ENCODE peak calls at places on chromosomes 3 and 15, in seven cellular contexts. N is brain microvascular endothelial cell; J is tibial artery; P is CD8-positive, alpha-beta T cell; S is adrenal gland; T is GM23338; R is effector memory CD4-positive, alpha-beta T cell. L is an unnamed sample.

GRCh38 chr15:81332326-81332725 is 8.4 kb upstream of the STARD5 start:
- DNase-seq in N (no peak), J (no peak), P (no peak), S (no peak), T (no peak), R (no peak), L (no peak)

GRCh38 chr3:100993309-100993708 is at the start of gene ABI3BP:
- DNase-seq in N (peak), J (peak), P (no peak), S (peak), T (no peak), R (no peak), L (peak)

GRCh38 chr3:159881208-159881607 is 107.4 kb upstream of the IL12A start:
- DNase-seq in N (no peak), J (no peak), P (no peak), S (no peak), T (no peak), R (no peak), L (no peak)

GRCh38 chr3:197697355-197697754 is 39.3 kb downstream of the RUBCN start:
- DNase-seq in N (no peak), J (no peak), P (no peak), S (no peak), T (no peak), R (no peak), L (no peak)

GRCh38 chr3:49269443-49269842 is 7.6 kb downstream of the C3orf62 start:
- DNase-seq in N (no peak), J (no peak), P (no peak), S (no peak), T (no peak), R (no peak), L (no peak)

GRCh38 chr3:9951962-9952805 is at the start of gene PRRT3:
- DNase-seq in N (peak), J (no peak), P (peak), S (no peak), T (peak), R (no peak), L (no peak)

GRCh38 chr3:135178566-135178965 is 383.5 kb downstream of the EPHB1 start:
- DNase-seq in N (no peak), J (no peak), P (no peak), S (no peak), T (no peak), R (no peak), L (no peak)

GRCh38 chr15:62894322-62895085 is 148.0 kb upstream of the TPM1 start:
- DNase-seq in N (peak), J (no peak), P (no peak), S (no peak), T (no peak), R (no peak), L (no peak)

GRCh38 chr3:23071758-23072157 is 131.4 kb upstream of the UBE2E2 start:
- DNase-seq in N (no peak), J (peak), P (no peak), S (peak), T (no peak), R (no peak), L (peak)

GRCh38 chr3:53198256-53198977 is 37.4 kb downstream of the PRKCD start:
- DNase-seq in N (no peak), J (no peak), P (no peak), S (no peak), T (peak), R (no peak), L (no peak)

GRCh38 chr3:189355481-189356201 is 183.9 kb downstream of the TPRG1 start:
- DNase-seq in N (peak), J (no peak), P (peak), S (peak), T (peak), R (no peak), L (no peak)

GRCh38 chr3:182491571-182491970 is 301.7 kb upstream of the ATP11B start:
- DNase-seq in N (no peak), J (no peak), P (no peak), S (no peak), T (no peak), R (no peak), L (no peak)

GRCh38 chr15:67820992-67821783 is 4.1 kb upstream of the SKOR1 start:
- DNase-seq in N (no peak), J (peak), P (peak), S (peak), T (peak), R (no peak), L (no peak)

GRCh38 chr3:73365756-73366397 is 258.9 kb downstream of the PDZRN3 start:
- DNase-seq in N (peak), J (peak), P (no peak), S (peak), T (no peak), R (no peak), L (peak)

GRCh38 chr3:16064660-16065414 is 109.6 kb upstream of the GALNT15 start:
- DNase-seq in N (peak), J (peak), P (no peak), S (peak), T (no peak), R (no peak), L (peak)

GRCh38 chr3:131630812-131631211 is 128.0 kb upstream of the MRPL3 start:
- DNase-seq in N (no peak), J (no peak), P (no peak), S (no peak), T (no peak), R (no peak), L (no peak)

GRCh38 chr15:43209059-43209824 is 11.6 kb downstream of the EPB42 start:
- DNase-seq in N (no peak), J (no peak), P (no peak), S (no peak), T (peak), R (no peak), L (no peak)

GRCh38 chr15:80854104-80854503 is 74.9 kb downstream of the CEMIP start:
- DNase-seq in N (no peak), J (no peak), P (no peak), S (no peak), T (no peak), R (no peak), L (peak)

GRCh38 chr15:68672781-68673205 is 94.0 kb downstream of the CORO2B start:
- DNase-seq in N (no peak), J (no peak), P (no peak), S (no peak), T (peak), R (no peak), L (no peak)

GRCh38 chr15:28113426-28114113 is 14.5 kb upstream of the OCA2 start:
- DNase-seq in N (no peak), J (no peak), P (no peak), S (no peak), T (no peak), R (no peak), L (no peak)

GRCh38 chr15:25230442-25230841 is 208.4 kb downstream of the UBE3A start:
- DNase-seq in N (no peak), J (no peak), P (no peak), S (no peak), T (no peak), R (no peak), L (no peak)

GRCh38 chr3:56916697-56917336 is 115.1 kb upstream of the ARHGEF3 start:
- DNase-seq in N (no peak), J (no peak), P (no peak), S (no peak), T (no peak), R (no peak), L (no peak)
- H3K27ac ChIP-seq in N (no peak), J (no peak), P (peak), S (no peak), T (no peak), R (peak), L (no peak)

GRCh38 chr3:151561878-151562277 is 101.0 kb upstream of the IGSF10 start:
- DNase-seq in N (peak), J (no peak), P (no peak), S (peak), T (no peak), R (no peak), L (no peak)
- H3K27ac ChIP-seq in N (no peak), J (no peak), P (no peak), S (no peak), T (no peak), R (no peak), L (no peak)

DNA sequence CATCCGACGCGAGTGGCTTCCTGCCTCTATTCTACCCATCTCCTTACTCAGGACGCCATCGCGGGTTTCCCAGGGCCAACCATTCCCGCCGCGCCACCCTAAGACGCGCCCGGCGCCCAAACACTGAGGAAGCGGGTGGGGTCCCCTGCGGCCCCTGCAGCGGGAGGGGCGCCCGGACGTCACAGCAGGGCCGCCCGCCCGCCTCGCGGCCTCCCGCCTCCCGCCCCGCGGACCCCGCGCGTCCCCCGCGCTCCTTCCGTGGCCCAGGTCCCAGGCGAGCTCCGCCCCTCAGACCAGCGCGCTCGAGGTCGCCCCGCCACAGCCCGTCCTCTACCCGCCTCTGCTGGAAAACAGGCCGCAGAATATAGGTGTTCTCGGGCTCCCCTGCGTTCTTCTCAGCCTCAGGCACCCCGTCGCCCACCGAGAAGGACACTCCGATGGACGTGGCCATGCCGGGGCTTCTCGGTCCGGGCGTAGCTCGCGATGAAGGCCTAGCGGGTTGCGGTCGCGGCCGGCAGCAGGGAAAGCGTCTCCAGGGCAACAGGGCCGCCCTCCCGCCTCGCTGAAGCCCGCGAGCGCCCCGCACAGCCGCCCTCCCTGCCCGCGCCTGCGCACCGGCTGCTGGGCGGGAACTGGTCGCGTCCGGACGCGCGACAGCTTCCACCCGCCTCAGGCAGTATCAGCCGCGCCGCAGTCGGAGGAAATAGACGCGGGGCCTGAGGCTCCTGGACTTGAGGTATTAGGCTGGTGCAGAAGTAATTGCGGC is at the start of gene DYNLT2B:
- DNase-seq in N (peak), J (peak), P (peak), S (peak), T (peak), R (peak), L (peak)
- H3K27ac ChIP-seq in N (peak), J (peak), P (peak), S (peak), T (peak), R (peak), L (peak)

DNA sequence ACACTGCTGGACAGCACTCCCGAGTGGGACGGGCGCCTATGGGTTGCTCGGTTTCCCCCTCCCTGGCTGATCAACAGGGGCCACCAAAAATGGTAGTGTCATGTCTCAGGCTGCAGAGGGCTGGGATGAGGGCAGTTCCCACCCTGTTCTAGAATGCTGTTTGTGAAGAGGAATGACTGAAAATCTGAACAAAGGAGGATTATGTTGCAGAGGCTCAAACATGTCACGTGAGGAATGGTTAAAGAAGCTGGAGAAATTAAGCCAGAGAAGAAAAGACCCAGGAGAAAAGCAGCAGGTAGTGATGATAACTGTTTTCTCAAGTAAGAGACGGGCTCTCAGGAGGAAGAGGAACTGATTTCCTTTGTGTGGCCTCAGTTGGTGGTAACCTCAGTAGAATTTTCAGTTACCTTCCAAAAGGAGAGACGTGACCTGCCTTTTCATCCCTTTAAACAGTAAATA is 10.4 kb downstream of the SPG21 start:
- DNase-seq in N (no peak), J (no peak), P (no peak), S (no peak), T (peak), R (no peak), L (no peak)
- H3K27ac ChIP-seq in N (no peak), J (no peak), P (no peak), S (no peak), T (peak), R (no peak), L (peak)

DNA sequence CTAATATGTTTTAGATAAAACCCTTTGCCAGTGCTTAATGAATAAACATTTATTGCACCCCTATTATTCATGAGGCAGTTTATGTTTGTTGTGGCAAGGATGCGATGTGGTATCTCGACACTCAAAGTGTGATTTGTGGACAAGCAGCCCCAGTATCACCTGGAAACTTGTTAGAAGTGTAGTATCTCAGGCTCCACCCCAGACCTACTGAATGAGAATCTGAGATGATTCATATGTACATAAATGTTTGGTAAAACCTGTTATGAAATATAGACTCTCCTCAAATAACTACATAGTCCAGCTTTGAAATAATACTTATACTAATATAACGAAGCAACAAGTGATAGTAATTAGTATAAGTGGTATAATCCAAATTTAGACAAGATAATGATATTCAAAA is 914.8 kb downstream of the TUSC7 start:
- DNase-seq in N (no peak), J (no peak), P (no peak), S (no peak), T (no peak), R (no peak), L (no peak)
- H3K27ac ChIP-seq in N (no peak), J (no peak), P (no peak), S (no peak), T (no peak), R (no peak), L (no peak)

DNA sequence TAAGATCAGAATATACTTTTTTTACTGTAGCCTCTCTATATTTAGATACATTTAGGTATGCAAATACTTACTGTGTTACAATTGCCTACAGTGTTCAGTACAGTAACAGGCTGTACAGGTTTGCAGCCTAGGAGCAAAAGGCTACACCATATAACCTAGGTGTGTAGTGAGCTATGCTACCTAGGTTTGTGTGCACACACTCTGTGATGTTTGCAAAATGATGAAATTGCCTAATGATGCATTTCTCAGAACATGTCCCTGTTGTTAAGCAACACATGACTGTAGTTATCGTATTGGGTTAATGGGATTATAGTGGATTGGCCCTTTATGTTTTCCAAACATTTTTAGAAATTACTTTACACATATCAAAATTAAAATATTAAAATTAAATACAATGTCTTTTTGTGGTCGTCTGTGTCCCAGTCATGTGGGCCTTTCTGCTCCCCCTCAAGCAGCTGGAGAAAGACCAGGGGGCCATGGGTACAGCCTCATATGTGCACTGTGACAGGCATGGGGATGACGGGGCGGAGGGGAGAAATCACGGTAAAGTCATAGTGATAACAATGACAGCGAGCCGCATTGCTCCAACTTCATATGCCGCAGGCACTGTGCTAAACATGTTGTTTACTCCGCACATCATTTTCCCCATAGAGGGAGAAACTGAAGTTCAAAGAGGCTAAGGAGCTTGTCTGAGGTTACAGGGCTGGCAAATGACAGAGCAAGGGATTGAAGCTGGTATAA is 27.4 kb upstream of the PLA2G4E start:
- DNase-seq in N (no peak), J (no peak), P (no peak), S (no peak), T (no peak), R (no peak), L (no peak)
- H3K27ac ChIP-seq in N (no peak), J (no peak), P (no peak), S (no peak), T (no peak), R (no peak), L (no peak)

GRCh38 chr15:77504871-77505270 is 84.2 kb downstream of the HMG20A start:
- DNase-seq in N (no peak), J (no peak), P (no peak), S (no peak), T (no peak), R (no peak), L (no peak)
- H3K27ac ChIP-seq in N (no peak), J (no peak), P (no peak), S (no peak), T (no peak), R (no peak), L (peak)

GRCh38 chr15:52037889-52038505 is 19.0 kb downstream of the MAPK6 start:
- DNase-seq in N (no peak), J (no peak), P (no peak), S (no peak), T (no peak), R (no peak), L (no peak)

GRCh38 chr15:52042051-52042851 is 23.2 kb downstream of the MAPK6 start:
- DNase-seq in N (no peak), J (no peak), P (no peak), S (no peak), T (no peak), R (no peak), L (no peak)

GRCh38 chr15:52040167-52040900 is 21.3 kb downstream of the MAPK6 start:
- DNase-seq in N (no peak), J (no peak), P (no peak), S (peak), T (no peak), R (no peak), L (no peak)
- H3K27ac ChIP-seq in N (no peak), J (no peak), P (no peak), S (no peak), T (peak), R (no peak), L (peak)